ENCODE peak calls at places on chromosome 17, in six cellular contexts. One of them, this sample, is unnamed.

GRCh38 chr17:40448213-40448638 is 5.0 kb downstream of the IGFBP4 start:
- DNase-seq in activated CD8-positive, alpha-beta T cell treated with anti-CD3 and anti-CD28 coated beads for 36 hours: no peak
- DNase-seq in stomach: no peak
- DNase-seq in GM13976: no peak
- DNase-seq in tibial artery: peak
- DNase-seq in HCT116: no peak
- DNase-seq in this sample: no peak

GRCh38 chr17:63542218-63542545 is 8.1 kb upstream of the DCAF7 start:
- DNase-seq in HCT116: no peak
- DNase-seq in activated CD8-positive, alpha-beta T cell treated with anti-CD3 and anti-CD28 coated beads for 36 hours: no peak
- DNase-seq in tibial artery: no peak
- DNase-seq in GM13976: no peak
- DNase-seq in stomach: no peak
- DNase-seq in this sample: no peak

GRCh38 chr17:40810505-40810904 is 10.7 kb upstream of the KRT28 start:
- DNase-seq in stomach: no peak
- DNase-seq in activated CD8-positive, alpha-beta T cell treated with anti-CD3 and anti-CD28 coated beads for 36 hours: no peak
- DNase-seq in GM13976: no peak
- DNase-seq in tibial artery: no peak
- DNase-seq in HCT116: no peak
- DNase-seq in this sample: no peak

GRCh38 chr17:8155341-8156173 is 3.4 kb upstream of the PER1 start:
- DNase-seq in activated CD8-positive, alpha-beta T cell treated with anti-CD3 and anti-CD28 coated beads for 36 hours: peak
- DNase-seq in tibial artery: no peak
- DNase-seq in stomach: peak
- DNase-seq in GM13976: no peak
- DNase-seq in HCT116: no peak
- DNase-seq in this sample: no peak

GRCh38 chr17:49592263-49592662 is 16.6 kb downstream of the NXPH3 start:
- DNase-seq in activated CD8-positive, alpha-beta T cell treated with anti-CD3 and anti-CD28 coated beads for 36 hours: no peak
- DNase-seq in GM13976: no peak
- DNase-seq in stomach: no peak
- DNase-seq in HCT116: no peak
- DNase-seq in tibial artery: no peak
- DNase-seq in this sample: no peak

GRCh38 chr17:59671386-59671785 is 35.8 kb downstream of the PTRH2 start:
- DNase-seq in HCT116: no peak
- DNase-seq in tibial artery: no peak
- DNase-seq in stomach: no peak
- DNase-seq in activated CD8-positive, alpha-beta T cell treated with anti-CD3 and anti-CD28 coated beads for 36 hours: no peak
- DNase-seq in GM13976: no peak
- DNase-seq in this sample: no peak

GRCh38 chr17:2170023-2170422 is 115.1 kb downstream of the HIC1 start:
- DNase-seq in HCT116: no peak
- DNase-seq in activated CD8-positive, alpha-beta T cell treated with anti-CD3 and anti-CD28 coated beads for 36 hours: peak
- DNase-seq in stomach: no peak
- DNase-seq in GM13976: peak
- DNase-seq in tibial artery: no peak
- DNase-seq in this sample: peak

GRCh38 chr17:50872710-50873424 is 6.7 kb upstream of the TOB1 start:
- DNase-seq in activated CD8-positive, alpha-beta T cell treated with anti-CD3 and anti-CD28 coated beads for 36 hours: peak
- DNase-seq in HCT116: no peak
- DNase-seq in tibial artery: peak
- DNase-seq in stomach: peak
- DNase-seq in GM13976: no peak
- DNase-seq in this sample: no peak

GRCh38 chr17:16199093-16199492 is 16.2 kb downstream of the NCOR1 start:
- DNase-seq in HCT116: no peak
- DNase-seq in GM13976: no peak
- DNase-seq in activated CD8-positive, alpha-beta T cell treated with anti-CD3 and anti-CD28 coated beads for 36 hours: no peak
- DNase-seq in stomach: no peak
- DNase-seq in tibial artery: no peak
- DNase-seq in this sample: no peak

GRCh38 chr17:1872976-1873375 is 43.2 kb downstream of the RPA1 start:
- DNase-seq in activated CD8-positive, alpha-beta T cell treated with anti-CD3 and anti-CD28 coated beads for 36 hours: peak
- DNase-seq in HCT116: no peak
- DNase-seq in GM13976: peak
- DNase-seq in stomach: no peak
- DNase-seq in tibial artery: no peak
- DNase-seq in this sample: no peak

GRCh38 chr17:34081269-34081668 is 173.8 kb upstream of the CCL2 start:
- DNase-seq in tibial artery: no peak
- DNase-seq in stomach: no peak
- DNase-seq in activated CD8-positive, alpha-beta T cell treated with anti-CD3 and anti-CD28 coated beads for 36 hours: no peak
- DNase-seq in GM13976: peak
- DNase-seq in HCT116: no peak
- DNase-seq in this sample: no peak

GRCh38 chr17:81483085-81483861 is 29.3 kb downstream of the ACTG1 start:
- DNase-seq in activated CD8-positive, alpha-beta T cell treated with anti-CD3 and anti-CD28 coated beads for 36 hours: peak
- DNase-seq in HCT116: no peak
- DNase-seq in tibial artery: no peak
- DNase-seq in stomach: no peak
- DNase-seq in GM13976: peak
- DNase-seq in this sample: peak

GRCh38 chr17:80475949-80476876 is at the start of gene NPTX1:
- DNase-seq in tibial artery: no peak
- DNase-seq in HCT116: no peak
- DNase-seq in activated CD8-positive, alpha-beta T cell treated with anti-CD3 and anti-CD28 coated beads for 36 hours: no peak
- DNase-seq in stomach: no peak
- DNase-seq in GM13976: peak
- DNase-seq in this sample: peak

GRCh38 chr17:80478487-80479245 is 2.3 kb upstream of the NPTX1 start:
- DNase-seq in tibial artery: no peak
- DNase-seq in GM13976: no peak
- DNase-seq in activated CD8-positive, alpha-beta T cell treated with anti-CD3 and anti-CD28 coated beads for 36 hours: no peak
- DNase-seq in stomach: no peak
- DNase-seq in HCT116: no peak
- DNase-seq in this sample: no peak

GRCh38 chr17:80476877-80477646 is 655 bp upstream of the NPTX1 start:
- DNase-seq in stomach: no peak
- DNase-seq in GM13976: peak
- DNase-seq in HCT116: no peak
- DNase-seq in tibial artery: no peak
- DNase-seq in activated CD8-positive, alpha-beta T cell treated with anti-CD3 and anti-CD28 coated beads for 36 hours: no peak
- DNase-seq in this sample: peak

GRCh38 chr17:80479246-80479566 is 2.8 kb upstream of the NPTX1 start:
- DNase-seq in stomach: no peak
- DNase-seq in GM13976: no peak
- DNase-seq in activated CD8-positive, alpha-beta T cell treated with anti-CD3 and anti-CD28 coated beads for 36 hours: no peak
- DNase-seq in tibial artery: no peak
- DNase-seq in HCT116: no peak
- DNase-seq in this sample: no peak

GRCh38 chr17:80477647-80478478 is 1.5 kb upstream of the NPTX1 start:
- DNase-seq in stomach: no peak
- DNase-seq in tibial artery: no peak
- DNase-seq in activated CD8-positive, alpha-beta T cell treated with anti-CD3 and anti-CD28 coated beads for 36 hours: peak
- DNase-seq in GM13976: peak
- DNase-seq in HCT116: no peak
- DNase-seq in this sample: peak
- TF ChIP-seq CTCF in stomach: no peak
- TF ChIP-seq CTCF in tibial artery: peak
- TF ChIP-seq CTCF in activated CD8-positive, alpha-beta T cell treated with anti-CD3 and anti-CD28 coated beads for 36 hours: peak
- TF ChIP-seq CTCF in GM13976: peak
- TF ChIP-seq CTCF in HCT116: no peak
- TF ChIP-seq CTCF in this sample: no peak

GRCh38 chr17:80473701-80474100 is 2.7 kb downstream of the NPTX1 start:
- DNase-seq in GM13976: no peak
- DNase-seq in tibial artery: no peak
- DNase-seq in activated CD8-positive, alpha-beta T cell treated with anti-CD3 and anti-CD28 coated beads for 36 hours: no peak
- DNase-seq in HCT116: no peak
- DNase-seq in stomach: no peak
- DNase-seq in this sample: no peak

GRCh38 chr17:80472996-80473395 is 3.4 kb downstream of the NPTX1 start:
- DNase-seq in tibial artery: no peak
- DNase-seq in GM13976: no peak
- DNase-seq in HCT116: no peak
- DNase-seq in stomach: no peak
- DNase-seq in activated CD8-positive, alpha-beta T cell treated with anti-CD3 and anti-CD28 coated beads for 36 hours: no peak
- DNase-seq in this sample: no peak

GRCh38 chr17:80471922-80472321 is 4.5 kb downstream of the NPTX1 start:
- DNase-seq in tibial artery: no peak
- DNase-seq in activated CD8-positive, alpha-beta T cell treated with anti-CD3 and anti-CD28 coated beads for 36 hours: no peak
- DNase-seq in GM13976: no peak
- DNase-seq in HCT116: no peak
- DNase-seq in stomach: no peak
- DNase-seq in this sample: no peak

GRCh38 chr17:80474933-80475915 is 1.2 kb downstream of the NPTX1 start:
- DNase-seq in stomach: no peak
- DNase-seq in HCT116: no peak
- DNase-seq in activated CD8-positive, alpha-beta T cell treated with anti-CD3 and anti-CD28 coated beads for 36 hours: no peak
- DNase-seq in tibial artery: no peak
- DNase-seq in GM13976: peak
- DNase-seq in this sample: peak

GRCh38 chr17:80474231-80474932 is 2.0 kb downstream of the NPTX1 start:
- DNase-seq in tibial artery: no peak
- DNase-seq in HCT116: peak
- DNase-seq in GM13976: no peak
- DNase-seq in activated CD8-positive, alpha-beta T cell treated with anti-CD3 and anti-CD28 coated beads for 36 hours: peak
- DNase-seq in stomach: no peak
- DNase-seq in this sample: no peak
- TF ChIP-seq CTCF in tibial artery: no peak
- TF ChIP-seq CTCF in HCT116: peak
- TF ChIP-seq CTCF in GM13976: no peak
- TF ChIP-seq CTCF in activated CD8-positive, alpha-beta T cell treated with anti-CD3 and anti-CD28 coated beads for 36 hours: no peak
- TF ChIP-seq CTCF in stomach: no peak
- TF ChIP-seq CTCF in this sample: no peak

DNA sequence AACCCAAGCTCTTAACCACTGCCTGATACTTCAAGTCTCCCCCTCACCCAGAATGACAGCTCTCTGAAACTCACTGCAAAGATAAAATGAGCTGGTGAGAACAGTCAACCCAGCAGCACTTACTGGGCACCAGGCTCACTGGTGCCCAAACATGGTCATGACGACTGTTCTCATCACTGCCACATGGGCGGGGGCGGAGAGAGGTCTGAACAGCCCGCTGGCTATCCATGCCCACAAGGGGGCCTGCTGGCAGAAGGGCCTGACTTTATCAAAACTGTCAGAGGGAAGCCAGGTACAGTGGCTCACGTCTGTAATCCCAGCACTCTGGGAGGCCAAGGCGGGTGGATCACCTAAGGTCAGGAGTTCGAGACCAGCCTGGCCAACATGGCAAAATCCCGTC is 4.0 kb downstream of the MYBBP1A start:
- DNase-seq in stomach: no peak
- DNase-seq in activated CD8-positive, alpha-beta T cell treated with anti-CD3 and anti-CD28 coated beads for 36 hours: peak
- DNase-seq in HCT116: no peak
- DNase-seq in tibial artery: no peak
- DNase-seq in GM13976: no peak
- DNase-seq in this sample: no peak
- TF ChIP-seq CTCF in stomach: no peak
- TF ChIP-seq CTCF in activated CD8-positive, alpha-beta T cell treated with anti-CD3 and anti-CD28 coated beads for 36 hours: no peak
- TF ChIP-seq CTCF in HCT116: peak
- TF ChIP-seq CTCF in tibial artery: no peak
- TF ChIP-seq CTCF in GM13976: no peak
- TF ChIP-seq CTCF in this sample: no peak

DNA sequence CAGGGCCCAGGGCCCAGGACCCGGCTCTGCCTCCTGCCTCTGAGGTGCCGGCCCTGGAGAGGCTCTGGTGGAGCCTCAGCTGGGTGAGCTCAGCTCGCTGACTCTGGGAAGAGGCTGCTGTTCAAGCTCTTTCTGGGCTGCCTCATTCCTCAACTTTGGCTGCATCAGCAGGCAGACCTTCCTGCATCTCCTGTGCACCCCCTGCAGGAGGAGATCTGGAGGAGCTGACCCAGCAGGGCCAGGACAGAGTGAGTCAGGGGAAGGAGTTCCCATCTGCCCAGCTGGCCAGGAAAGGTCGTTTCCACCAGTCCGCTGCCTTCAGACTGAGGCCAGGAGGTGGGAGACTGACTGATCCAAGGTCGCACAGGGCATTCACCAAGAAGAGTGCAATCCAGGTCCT is 10.7 kb downstream of the CRHR1 start:
- DNase-seq in stomach: no peak
- DNase-seq in activated CD8-positive, alpha-beta T cell treated with anti-CD3 and anti-CD28 coated beads for 36 hours: no peak
- DNase-seq in HCT116: no peak
- DNase-seq in GM13976: no peak
- DNase-seq in tibial artery: no peak
- DNase-seq in this sample: no peak
- TF ChIP-seq CTCF in stomach: no peak
- TF ChIP-seq CTCF in activated CD8-positive, alpha-beta T cell treated with anti-CD3 and anti-CD28 coated beads for 36 hours: no peak
- TF ChIP-seq CTCF in HCT116: peak
- TF ChIP-seq CTCF in GM13976: no peak
- TF ChIP-seq CTCF in tibial artery: no peak
- TF ChIP-seq CTCF in this sample: no peak

GRCh38 chr17:13508916-13509315 is 92.8 kb downstream of the HS3ST3A1 start:
- DNase-seq in tibial artery: no peak
- DNase-seq in activated CD8-positive, alpha-beta T cell treated with anti-CD3 and anti-CD28 coated beads for 36 hours: no peak
- DNase-seq in HCT116: no peak
- DNase-seq in stomach: no peak
- DNase-seq in GM13976: no peak
- DNase-seq in this sample: no peak

GRCh38 chr17:13518271-13519000 is 83.3 kb downstream of the HS3ST3A1 start:
- DNase-seq in tibial artery: no peak
- DNase-seq in stomach: no peak
- DNase-seq in GM13976: no peak
- DNase-seq in activated CD8-positive, alpha-beta T cell treated with anti-CD3 and anti-CD28 coated beads for 36 hours: no peak
- DNase-seq in HCT116: no peak
- DNase-seq in this sample: no peak

GRCh38 chr17:13509561-13509960 is 92.2 kb downstream of the HS3ST3A1 start:
- DNase-seq in HCT116: no peak
- DNase-seq in activated CD8-positive, alpha-beta T cell treated with anti-CD3 and anti-CD28 coated beads for 36 hours: no peak
- DNase-seq in GM13976: no peak
- DNase-seq in stomach: no peak
- DNase-seq in tibial artery: no peak
- DNase-seq in this sample: no peak

GRCh38 chr17:13510062-13510461 is 91.7 kb downstream of the HS3ST3A1 start:
- DNase-seq in tibial artery: no peak
- DNase-seq in activated CD8-positive, alpha-beta T cell treated with anti-CD3 and anti-CD28 coated beads for 36 hours: no peak
- DNase-seq in stomach: no peak
- DNase-seq in GM13976: no peak
- DNase-seq in HCT116: no peak
- DNase-seq in this sample: no peak

GRCh38 chr17:13513039-13513405 is 88.7 kb downstream of the HS3ST3A1 start:
- DNase-seq in GM13976: no peak
- DNase-seq in tibial artery: no peak
- DNase-seq in activated CD8-positive, alpha-beta T cell treated with anti-CD3 and anti-CD28 coated beads for 36 hours: no peak
- DNase-seq in HCT116: no peak
- DNase-seq in stomach: no peak
- DNase-seq in this sample: no peak
- TF ChIP-seq CTCF in GM13976: no peak
- TF ChIP-seq CTCF in tibial artery: no peak
- TF ChIP-seq CTCF in activated CD8-positive, alpha-beta T cell treated with anti-CD3 and anti-CD28 coated beads for 36 hours: no peak
- TF ChIP-seq CTCF in HCT116: no peak
- TF ChIP-seq CTCF in stomach: no peak
- TF ChIP-seq CTCF in this sample: no peak

This sample was measured in GM20000.